ENCODE peak calls at places on chromosomes 1 and 21, in eight cellular contexts. M is AG09319, K is OCI-LY7, Y is PC-3, Z is breast epithelium, R is AG10803, D is HFF-Myc, N is astrocyte of the spinal cord. E is an unnamed sample.

GRCh38 chr1:204130989-204131892 is 20.6 kb downstream of the ETNK2 start:
- DNase-seq in M (peak), K (no peak), Y (peak), Z (peak), R (peak), D (peak), N (peak), E (peak)

GRCh38 chr1:193431265-193431977 is 245.0 kb upstream of the B3GALT2 start:
- DNase-seq in M (no peak), K (no peak), Y (peak), Z (no peak), R (no peak), D (no peak), N (no peak), E (no peak)

GRCh38 chr1:69567847-69568434 is at the start of gene LRRC7:
- DNase-seq in M (no peak), K (no peak), Y (no peak), Z (no peak), R (no peak), D (no peak), N (no peak), E (no peak)

GRCh38 chr1:87449348-87449963 is 120.8 kb downstream of the LMO4 start:
- DNase-seq in M (no peak), K (peak), Y (peak), Z (peak), R (no peak), D (no peak), N (no peak), E (no peak)

GRCh38 chr21:30491963-30492428 is at the start of gene KRTAP19-3:
- DNase-seq in M (no peak), K (no peak), Y (no peak), Z (no peak), R (no peak), D (no peak), N (no peak), E (no peak)

GRCh38 chr1:117077267-117077666 is 17.1 kb downstream of the TTF2 start:
- DNase-seq in M (no peak), K (no peak), Y (peak), Z (no peak), R (peak), D (no peak), N (peak), E (peak)

GRCh38 chr1:227934476-227935313 is 13.0 kb downstream of the WNT9A start:
- DNase-seq in M (no peak), K (no peak), Y (peak), Z (no peak), R (peak), D (peak), N (peak), E (peak)

GRCh38 chr21:18170829-18171228 is 73.8 kb upstream of the CHODL start:
- DNase-seq in M (no peak), K (no peak), Y (no peak), Z (no peak), R (no peak), D (no peak), N (no peak), E (no peak)

GRCh38 chr1:56788588-56788987 is 30.6 kb downstream of the FYB2 start:
- DNase-seq in M (no peak), K (no peak), Y (peak), Z (no peak), R (no peak), D (no peak), N (peak), E (no peak)

GRCh38 chr1:92872719-92873118 is 40.9 kb downstream of the RPL5 start:
- DNase-seq in M (no peak), K (no peak), Y (no peak), Z (no peak), R (no peak), D (no peak), N (no peak), E (no peak)

GRCh38 chr1:45331436-45332345 is 5.0 kb downstream of the HPDL start:
- DNase-seq in M (no peak), K (no peak), Y (no peak), Z (no peak), R (no peak), D (no peak), N (no peak), E (no peak)

GRCh38 chr1:21233480-21233879 is 56.8 kb downstream of the ECE1 start:
- DNase-seq in M (no peak), K (no peak), Y (no peak), Z (no peak), R (no peak), D (no peak), N (no peak), E (no peak)

GRCh38 chr1:228162286-228163003 is 3.2 kb upstream of the IBA57 start:
- DNase-seq in M (no peak), K (no peak), Y (peak), Z (peak), R (peak), D (no peak), N (no peak), E (peak)

GRCh38 chr1:46517932-46518498 is 28.4 kb downstream of the DMBX1 start:
- DNase-seq in M (no peak), K (no peak), Y (no peak), Z (no peak), R (no peak), D (no peak), N (no peak), E (no peak)

GRCh38 chr1:173420330-173420806 is 56.8 kb upstream of the PRDX6 start:
- DNase-seq in M (peak), K (peak), Y (peak), Z (peak), R (peak), D (peak), N (peak), E (peak)

GRCh38 chr1:223558512-223558911 is 107.0 kb downstream of the CAPN8 start:
- DNase-seq in M (no peak), K (no peak), Y (no peak), Z (no peak), R (no peak), D (no peak), N (no peak), E (no peak)

DNA sequence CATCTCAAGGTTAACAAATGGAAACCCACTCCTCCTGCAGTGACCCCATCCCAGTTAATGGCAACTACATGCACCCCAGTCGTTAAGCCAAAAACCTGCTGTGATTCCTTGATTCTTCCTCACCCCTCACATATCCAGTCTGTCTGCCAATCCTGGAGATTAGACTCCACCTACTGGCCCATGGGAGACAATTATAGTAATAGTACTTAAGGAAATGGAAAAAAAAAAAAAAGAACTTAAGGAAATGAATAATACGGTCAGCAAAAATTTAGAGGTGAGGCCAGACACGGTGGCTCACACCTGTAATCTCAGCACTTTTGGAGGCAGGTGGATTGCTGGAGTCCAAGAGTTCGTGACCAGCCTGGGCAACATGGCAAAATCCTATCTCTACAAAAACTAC is 7.0 kb downstream of the NOL9 start:
- DNase-seq in M (no peak), K (no peak), Y (peak), Z (no peak), R (no peak), D (no peak), N (peak), E (no peak)
- TF ChIP-seq CTCF in M (no peak), K (no peak), Y (peak), Z (no peak), R (no peak), D (no peak), N (peak), E (no peak)

GRCh38 chr1:232047473-232047872 is 420.9 kb downstream of the DISC1 start:
- DNase-seq in M (no peak), K (no peak), Y (peak), Z (no peak), R (no peak), D (no peak), N (no peak), E (no peak)
- TF ChIP-seq CTCF in M (no peak), K (peak), Y (peak), Z (no peak), R (peak), D (peak), N (no peak), E (no peak)

GRCh38 chr1:41566969-41567368 is 82.5 kb upstream of the EDN2 start:
- DNase-seq in M (no peak), K (no peak), Y (no peak), Z (no peak), R (no peak), D (no peak), N (no peak), E (no peak)
- TF ChIP-seq CTCF in M (no peak), K (no peak), Y (no peak), Z (no peak), R (no peak), D (no peak), N (no peak), E (no peak)

GRCh38 chr1:8817413-8818324 is at the start of gene RERE:
- DNase-seq in M (peak), K (peak), Y (peak), Z (peak), R (peak), D (peak), N (peak), E (peak)
- TF ChIP-seq CTCF in M (no peak), K (peak), Y (no peak), Z (peak), R (no peak), D (no peak), N (no peak), E (no peak)

GRCh38 chr1:34591751-34592629 is 162.9 kb upstream of the GJB5 start:
- DNase-seq in M (no peak), K (no peak), Y (peak), Z (no peak), R (peak), D (no peak), N (no peak), E (no peak)
- TF ChIP-seq CTCF in M (peak), K (peak), Y (peak), Z (no peak), R (peak), D (peak), N (no peak), E (no peak)

GRCh38 chr1:170155055-170155454 is 9.3 kb downstream of the NTMT2 start:
- DNase-seq in M (no peak), K (no peak), Y (no peak), Z (no peak), R (no peak), D (no peak), N (no peak), E (no peak)
- TF ChIP-seq CTCF in M (no peak), K (no peak), Y (no peak), Z (no peak), R (no peak), D (no peak), N (no peak), E (no peak)

DNA sequence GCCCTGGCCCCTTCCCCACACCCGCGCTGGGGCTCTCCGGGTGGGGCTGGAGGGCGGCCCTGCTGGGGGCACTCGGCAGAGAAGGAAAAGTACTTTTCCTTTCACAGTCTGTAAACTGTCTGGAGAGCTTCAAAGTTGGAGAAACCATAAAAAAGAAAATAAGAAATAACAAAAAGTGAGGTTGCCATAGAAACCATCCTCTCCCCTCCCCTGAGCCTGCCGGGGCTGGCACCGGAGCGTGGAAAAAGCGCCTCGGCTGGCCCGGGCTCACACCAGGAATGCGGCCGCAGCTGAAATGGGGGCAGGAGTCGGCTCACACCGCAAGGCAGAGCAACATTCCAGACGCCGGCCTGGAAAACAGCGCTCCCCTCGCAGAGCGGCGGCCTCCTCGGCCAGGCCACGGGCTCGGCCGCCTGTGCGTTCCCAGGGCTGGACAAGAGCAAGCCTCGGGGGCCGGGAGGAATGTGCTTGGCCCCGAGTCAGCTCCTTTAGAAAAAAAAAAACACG is 69.2 kb downstream of the MORN1 start:
- DNase-seq in M (peak), K (no peak), Y (no peak), Z (peak), R (peak), D (no peak), N (peak), E (peak)
- TF ChIP-seq CTCF in M (peak), K (no peak), Y (no peak), Z (no peak), R (peak), D (no peak), N (peak), E (no peak)

DNA sequence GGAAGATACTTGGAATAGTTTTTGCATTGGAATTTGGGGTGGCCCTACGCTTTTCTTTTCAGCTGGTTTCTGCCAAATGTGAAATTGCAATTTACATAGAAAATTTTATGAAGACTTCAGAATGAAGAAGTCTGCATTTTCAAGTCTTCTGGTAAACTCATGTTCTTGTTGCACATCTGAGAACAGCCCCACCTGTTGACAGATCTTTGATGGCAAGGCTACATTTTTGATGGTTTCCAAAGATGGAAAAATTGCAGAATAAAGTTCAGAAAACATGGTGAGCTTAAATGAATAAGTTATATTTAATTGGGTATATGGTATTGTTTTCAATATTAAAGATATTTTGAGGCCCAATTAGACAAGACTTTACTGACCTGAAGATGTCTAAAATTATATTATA is 25.4 kb downstream of the OLFM3 start:
- DNase-seq in M (no peak), K (no peak), Y (peak), Z (no peak), R (no peak), D (no peak), N (no peak), E (no peak)
- TF ChIP-seq CTCF in M (no peak), K (peak), Y (peak), Z (no peak), R (no peak), D (no peak), N (no peak), E (no peak)

GRCh38 chr1:58555393-58555792 is 8.9 kb upstream of the OMA1 start:
- DNase-seq in M (no peak), K (no peak), Y (no peak), Z (no peak), R (no peak), D (no peak), N (no peak), E (no peak)
- TF ChIP-seq CTCF in M (no peak), K (no peak), Y (no peak), Z (no peak), R (no peak), D (no peak), N (no peak), E (no peak)

GRCh38 chr1:147156643-147157042 is 15.6 kb downstream of the PRKAB2 start:
- DNase-seq in M (no peak), K (no peak), Y (peak), Z (no peak), R (no peak), D (no peak), N (no peak), E (no peak)
- TF ChIP-seq CTCF in M (no peak), K (peak), Y (no peak), Z (no peak), R (no peak), D (no peak), N (no peak), E (no peak)

E was measured in RWPE1.